ENCODE peak calls at places on chromosomes 13 and 19, in six cellular contexts. One of them, this sample, is unnamed.

GRCh38 chr19:18612772-18613588 is at the start of gene TMEM59L:
- ATAC-seq in effector memory CD8-positive, alpha-beta T cell: peak
- ATAC-seq in A549: peak
- ATAC-seq in SK-N-SH treated with all-trans-retinoic acid at 6 μM for 48 hours: peak
- ATAC-seq in activated CD4-positive, alpha-beta T cell treated with anti-CD3 and anti-CD28 coated beads for 36 hours: peak
- ATAC-seq in T-helper 17 cell: peak
- ATAC-seq in this sample: peak

GRCh38 chr13:89363144-89363543 is 1692.0 kb downstream of the SLITRK5 start:
- ATAC-seq in T-helper 17 cell: no peak
- ATAC-seq in A549: no peak
- ATAC-seq in activated CD4-positive, alpha-beta T cell treated with anti-CD3 and anti-CD28 coated beads for 36 hours: no peak
- ATAC-seq in SK-N-SH treated with all-trans-retinoic acid at 6 μM for 48 hours: no peak
- ATAC-seq in effector memory CD8-positive, alpha-beta T cell: no peak
- ATAC-seq in this sample: no peak

GRCh38 chr13:46176756-46177155 is 5.2 kb downstream of the LCP1 start:
- ATAC-seq in activated CD4-positive, alpha-beta T cell treated with anti-CD3 and anti-CD28 coated beads for 36 hours: no peak
- ATAC-seq in T-helper 17 cell: no peak
- ATAC-seq in SK-N-SH treated with all-trans-retinoic acid at 6 μM for 48 hours: no peak
- ATAC-seq in A549: no peak
- ATAC-seq in effector memory CD8-positive, alpha-beta T cell: peak
- ATAC-seq in this sample: no peak

GRCh38 chr13:110628477-110628793 is 13.1 kb downstream of the NAXD start:
- ATAC-seq in activated CD4-positive, alpha-beta T cell treated with anti-CD3 and anti-CD28 coated beads for 36 hours: no peak
- ATAC-seq in SK-N-SH treated with all-trans-retinoic acid at 6 μM for 48 hours: peak
- ATAC-seq in effector memory CD8-positive, alpha-beta T cell: no peak
- ATAC-seq in A549: no peak
- ATAC-seq in T-helper 17 cell: no peak
- ATAC-seq in this sample: no peak

GRCh38 chr13:76791290-76791664 is 94.9 kb downstream of the KCTD12 start:
- ATAC-seq in SK-N-SH treated with all-trans-retinoic acid at 6 μM for 48 hours: peak
- ATAC-seq in effector memory CD8-positive, alpha-beta T cell: no peak
- ATAC-seq in activated CD4-positive, alpha-beta T cell treated with anti-CD3 and anti-CD28 coated beads for 36 hours: no peak
- ATAC-seq in A549: no peak
- ATAC-seq in T-helper 17 cell: no peak
- ATAC-seq in this sample: no peak

GRCh38 chr13:28412981-28413380 is 81.9 kb downstream of the FLT1 start:
- ATAC-seq in SK-N-SH treated with all-trans-retinoic acid at 6 μM for 48 hours: no peak
- ATAC-seq in A549: no peak
- ATAC-seq in activated CD4-positive, alpha-beta T cell treated with anti-CD3 and anti-CD28 coated beads for 36 hours: no peak
- ATAC-seq in effector memory CD8-positive, alpha-beta T cell: no peak
- ATAC-seq in T-helper 17 cell: no peak
- ATAC-seq in this sample: no peak

GRCh38 chr13:23770428-23770827 is 118.8 kb downstream of the MIPEP start:
- ATAC-seq in T-helper 17 cell: no peak
- ATAC-seq in A549: no peak
- ATAC-seq in activated CD4-positive, alpha-beta T cell treated with anti-CD3 and anti-CD28 coated beads for 36 hours: no peak
- ATAC-seq in effector memory CD8-positive, alpha-beta T cell: no peak
- ATAC-seq in SK-N-SH treated with all-trans-retinoic acid at 6 μM for 48 hours: no peak
- ATAC-seq in this sample: no peak

GRCh38 chr19:2478756-2479555 is 3.0 kb downstream of the GADD45B start:
- ATAC-seq in effector memory CD8-positive, alpha-beta T cell: peak
- ATAC-seq in SK-N-SH treated with all-trans-retinoic acid at 6 μM for 48 hours: peak
- ATAC-seq in activated CD4-positive, alpha-beta T cell treated with anti-CD3 and anti-CD28 coated beads for 36 hours: peak
- ATAC-seq in T-helper 17 cell: peak
- ATAC-seq in A549: peak
- ATAC-seq in this sample: no peak

GRCh38 chr13:114313061-114313860 is 1.0 kb upstream of the CHAMP1 start:
- ATAC-seq in T-helper 17 cell: no peak
- ATAC-seq in effector memory CD8-positive, alpha-beta T cell: no peak
- ATAC-seq in SK-N-SH treated with all-trans-retinoic acid at 6 μM for 48 hours: no peak
- ATAC-seq in activated CD4-positive, alpha-beta T cell treated with anti-CD3 and anti-CD28 coated beads for 36 hours: peak
- ATAC-seq in A549: no peak
- ATAC-seq in this sample: peak

GRCh38 chr19:7063339-7063738 is 4.9 kb upstream of the MBD3L3 start:
- ATAC-seq in A549: no peak
- ATAC-seq in SK-N-SH treated with all-trans-retinoic acid at 6 μM for 48 hours: no peak
- ATAC-seq in activated CD4-positive, alpha-beta T cell treated with anti-CD3 and anti-CD28 coated beads for 36 hours: peak
- ATAC-seq in T-helper 17 cell: no peak
- ATAC-seq in effector memory CD8-positive, alpha-beta T cell: no peak
- ATAC-seq in this sample: no peak

GRCh38 chr13:34897220-34897619 is 44.9 kb upstream of the NBEA start:
- ATAC-seq in effector memory CD8-positive, alpha-beta T cell: no peak
- ATAC-seq in T-helper 17 cell: no peak
- ATAC-seq in SK-N-SH treated with all-trans-retinoic acid at 6 μM for 48 hours: no peak
- ATAC-seq in activated CD4-positive, alpha-beta T cell treated with anti-CD3 and anti-CD28 coated beads for 36 hours: no peak
- ATAC-seq in A549: no peak
- ATAC-seq in this sample: no peak

GRCh38 chr19:49502866-49503581 is 6.8 kb downstream of the RPS11 start:
- ATAC-seq in effector memory CD8-positive, alpha-beta T cell: no peak
- ATAC-seq in activated CD4-positive, alpha-beta T cell treated with anti-CD3 and anti-CD28 coated beads for 36 hours: peak
- ATAC-seq in T-helper 17 cell: no peak
- ATAC-seq in A549: peak
- ATAC-seq in SK-N-SH treated with all-trans-retinoic acid at 6 μM for 48 hours: peak
- ATAC-seq in this sample: peak

GRCh38 chr19:56966225-56966696 is 125.7 kb upstream of the PEG3 start:
- ATAC-seq in activated CD4-positive, alpha-beta T cell treated with anti-CD3 and anti-CD28 coated beads for 36 hours: no peak
- ATAC-seq in SK-N-SH treated with all-trans-retinoic acid at 6 μM for 48 hours: no peak
- ATAC-seq in effector memory CD8-positive, alpha-beta T cell: no peak
- ATAC-seq in T-helper 17 cell: no peak
- ATAC-seq in A549: no peak
- ATAC-seq in this sample: no peak

GRCh38 chr19:34319230-34319585 is 45.8 kb upstream of the GPI start:
- ATAC-seq in SK-N-SH treated with all-trans-retinoic acid at 6 μM for 48 hours: no peak
- ATAC-seq in activated CD4-positive, alpha-beta T cell treated with anti-CD3 and anti-CD28 coated beads for 36 hours: no peak
- ATAC-seq in A549: no peak
- ATAC-seq in effector memory CD8-positive, alpha-beta T cell: no peak
- ATAC-seq in T-helper 17 cell: no peak
- ATAC-seq in this sample: no peak

GRCh38 chr13:40394304-40394983 is 272.0 kb downstream of the FOXO1 start:
- ATAC-seq in T-helper 17 cell: no peak
- ATAC-seq in SK-N-SH treated with all-trans-retinoic acid at 6 μM for 48 hours: no peak
- ATAC-seq in effector memory CD8-positive, alpha-beta T cell: peak
- ATAC-seq in A549: no peak
- ATAC-seq in activated CD4-positive, alpha-beta T cell treated with anti-CD3 and anti-CD28 coated beads for 36 hours: no peak
- ATAC-seq in this sample: no peak

This sample was measured in activated CD4-positive, CD25-positive, alpha-beta regulatory T cell treated with anti-CD3 and anti-CD28 coated beads, Interleukin-2, amount 50 U/mL, for 24 hours.